ENCODE peak calls at places on chromosomes 13 and 19, in five cellular contexts. B is progenitor cell of endocrine pancreas; A is CD4-positive, alpha-beta T cell; V is hepatocyte; P is occipital lobe. F is an unnamed sample.

GRCh38 chr13:98632971-98633370 is 56.1 kb upstream of the STK24 start:
- DNase-seq in P (no peak), B (no peak), A (no peak), V (no peak), F (no peak)

GRCh38 chr19:12867120-12868099 is 13.8 kb downstream of the DNASE2 start:
- DNase-seq in P (no peak), B (peak; percentile 76), A (peak; percentile 53), V (peak; percentile 85), F (peak; percentile 53)

GRCh38 chr13:70162141-70162540 is 53.9 kb upstream of the KLHL1 start:
- DNase-seq in A (no peak), B (no peak), P (no peak), V (no peak), F (no peak)

GRCh38 chr19:31938675-31939074 is 406.7 kb upstream of the ZNF507 start:
- DNase-seq in A (no peak), B (no peak), P (no peak), V (no peak), F (no peak)

GRCh38 chr13:46321494-46322225 is 65.4 kb downstream of the RUBCNL start:
- DNase-seq in V (peak; percentile 74), P (no peak), A (peak; percentile 64), B (peak; percentile 46), F (peak; percentile 76)

GRCh38 chr19:41299755-41300089 is 10.2 kb upstream of the CCDC97 start:
- DNase-seq in A (peak; percentile 62), P (no peak), V (peak; percentile 64), B (no peak), F (no peak)

GRCh38 chr19:750640-751423 is at the start of gene MISP:
- DNase-seq in B (no peak), A (no peak), V (peak; percentile 92), P (no peak), F (no peak)

GRCh38 chr19:11152318-11153062 is 3.1 kb downstream of the SPC24 start:
- DNase-seq in A (no peak), P (peak; percentile 24), V (no peak), B (no peak), F (no peak)

GRCh38 chr19:11587973-11588631 is 9.2 kb upstream of the ZNF627 start:
- DNase-seq in V (no peak), B (no peak), A (no peak), P (no peak), F (no peak)

F was measured in CD4-positive, CD25-positive, alpha-beta regulatory T cell.